ENCODE peak calls at places on chromosomes 3 and 15, in seven cellular contexts. One of them, this sample, is unnamed.

GRCh38 chr3:187746479-187747335 is 1.4 kb upstream of the BCL6 start:
- DNase-seq in neural crest cell: no peak
- DNase-seq in heart left ventricle: no peak
- DNase-seq in GM20000: no peak
- DNase-seq in BJ: no peak
- DNase-seq in cardiac muscle cell: peak; percentile 65
- DNase-seq in colonic mucosa: no peak
- DNase-seq in this sample: no peak

GRCh38 chr3:39101022-39101689 is 6.3 kb downstream of the GORASP1 start:
- DNase-seq in neural crest cell: no peak
- DNase-seq in heart left ventricle: no peak
- DNase-seq in GM20000: peak; percentile 82
- DNase-seq in BJ: no peak
- DNase-seq in cardiac muscle cell: peak; percentile 50
- DNase-seq in colonic mucosa: peak; percentile 39
- DNase-seq in this sample: no peak

GRCh38 chr3:148162132-148162531 is 535.6 kb upstream of the AGTR1 start:
- DNase-seq in neural crest cell: no peak
- DNase-seq in heart left ventricle: no peak
- DNase-seq in GM20000: no peak
- DNase-seq in BJ: no peak
- DNase-seq in cardiac muscle cell: peak; percentile 15
- DNase-seq in colonic mucosa: no peak
- DNase-seq in this sample: no peak

GRCh38 chr3:41033956-41034519 is 165.3 kb upstream of the CTNNB1 start:
- DNase-seq in neural crest cell: no peak
- DNase-seq in heart left ventricle: no peak
- DNase-seq in GM20000: no peak
- DNase-seq in BJ: no peak
- DNase-seq in cardiac muscle cell: no peak
- DNase-seq in colonic mucosa: no peak
- DNase-seq in this sample: no peak

GRCh38 chr3:120497318-120497717 is 46.5 kb upstream of the FSTL1 start:
- DNase-seq in neural crest cell: no peak
- DNase-seq in heart left ventricle: peak; percentile 25
- DNase-seq in GM20000: no peak
- DNase-seq in BJ: peak; percentile 92
- DNase-seq in cardiac muscle cell: peak; percentile 88
- DNase-seq in colonic mucosa: no peak
- DNase-seq in this sample: no peak

GRCh38 chr3:11021611-11022011 is 29.1 kb downstream of the SLC6A1 start:
- DNase-seq in neural crest cell: no peak
- DNase-seq in heart left ventricle: no peak
- DNase-seq in GM20000: no peak
- DNase-seq in BJ: no peak
- DNase-seq in cardiac muscle cell: no peak
- DNase-seq in colonic mucosa: no peak
- DNase-seq in this sample: no peak

GRCh38 chr3:173750095-173750494 is 352.6 kb downstream of the NLGN1 start:
- DNase-seq in neural crest cell: no peak
- DNase-seq in heart left ventricle: no peak
- DNase-seq in GM20000: no peak
- DNase-seq in BJ: no peak
- DNase-seq in cardiac muscle cell: peak; percentile 57
- DNase-seq in colonic mucosa: no peak
- DNase-seq in this sample: no peak

GRCh38 chr3:32360514-32360869 is 31.2 kb upstream of the CMTM7 start:
- DNase-seq in neural crest cell: no peak
- DNase-seq in heart left ventricle: no peak
- DNase-seq in GM20000: no peak
- DNase-seq in BJ: no peak
- DNase-seq in cardiac muscle cell: no peak
- DNase-seq in colonic mucosa: no peak
- DNase-seq in this sample: no peak

GRCh38 chr15:29821416-29822099 is 710 bp downstream of the TJP1 start:
- DNase-seq in neural crest cell: peak; percentile 53
- DNase-seq in heart left ventricle: peak; percentile 83
- DNase-seq in GM20000: peak; percentile 62
- DNase-seq in BJ: no peak
- DNase-seq in cardiac muscle cell: peak; percentile 74
- DNase-seq in colonic mucosa: peak; percentile 80
- DNase-seq in this sample: peak; percentile 85

GRCh38 chr15:69941206-69941605 is 156.5 kb downstream of the TLE3 start:
- DNase-seq in neural crest cell: no peak
- DNase-seq in heart left ventricle: no peak
- DNase-seq in GM20000: no peak
- DNase-seq in BJ: no peak
- DNase-seq in cardiac muscle cell: no peak
- DNase-seq in colonic mucosa: no peak
- DNase-seq in this sample: no peak

GRCh38 chr15:80423215-80423614 is 19.0 kb downstream of the ARNT2 start:
- DNase-seq in neural crest cell: no peak
- DNase-seq in heart left ventricle: no peak
- DNase-seq in GM20000: no peak
- DNase-seq in BJ: no peak
- DNase-seq in cardiac muscle cell: peak; percentile 12
- DNase-seq in colonic mucosa: no peak
- DNase-seq in this sample: no peak

GRCh38 chr3:17149076-17149475 is 264.3 kb downstream of the PLCL2 start:
- DNase-seq in neural crest cell: no peak
- DNase-seq in heart left ventricle: no peak
- DNase-seq in GM20000: no peak
- DNase-seq in BJ: no peak
- DNase-seq in cardiac muscle cell: no peak
- DNase-seq in colonic mucosa: no peak
- DNase-seq in this sample: no peak

GRCh38 chr15:60584355-60585023 is 105.5 kb upstream of the ICE2 start:
- DNase-seq in neural crest cell: no peak
- DNase-seq in heart left ventricle: no peak
- DNase-seq in GM20000: no peak
- DNase-seq in BJ: no peak
- DNase-seq in cardiac muscle cell: no peak
- DNase-seq in colonic mucosa: no peak
- DNase-seq in this sample: no peak

GRCh38 chr3:11154953-11155325 is 646 bp downstream of the HRH1 start:
- DNase-seq in neural crest cell: no peak
- DNase-seq in heart left ventricle: no peak
- DNase-seq in GM20000: no peak
- DNase-seq in BJ: no peak
- DNase-seq in cardiac muscle cell: peak; percentile 27
- DNase-seq in colonic mucosa: no peak
- DNase-seq in this sample: no peak

GRCh38 chr3:70716832-70717231 is 404.4 kb upstream of the MDFIC2 start:
- DNase-seq in neural crest cell: no peak
- DNase-seq in heart left ventricle: peak; percentile 15
- DNase-seq in GM20000: no peak
- DNase-seq in BJ: no peak
- DNase-seq in cardiac muscle cell: peak; percentile 71
- DNase-seq in colonic mucosa: no peak
- DNase-seq in this sample: no peak
- TF ChIP-seq CTCF in neural crest cell: peak; percentile 45
- TF ChIP-seq CTCF in heart left ventricle: peak; percentile 68
- TF ChIP-seq CTCF in GM20000: no peak
- TF ChIP-seq CTCF in BJ: peak; percentile 47
- TF ChIP-seq CTCF in cardiac muscle cell: peak; percentile 56
- TF ChIP-seq CTCF in colonic mucosa: no peak
- TF ChIP-seq CTCF in this sample: no peak

GRCh38 chr3:178385280-178385952 is 150.8 kb upstream of the KCNMB2 start:
- DNase-seq in neural crest cell: peak; percentile 59
- DNase-seq in heart left ventricle: no peak
- DNase-seq in GM20000: peak; percentile 25
- DNase-seq in BJ: no peak
- DNase-seq in cardiac muscle cell: peak; percentile 73
- DNase-seq in colonic mucosa: peak; percentile 34
- DNase-seq in this sample: no peak

GRCh38 chr3:178386401-178386800 is 149.8 kb upstream of the KCNMB2 start:
- DNase-seq in neural crest cell: no peak
- DNase-seq in heart left ventricle: no peak
- DNase-seq in GM20000: no peak
- DNase-seq in BJ: no peak
- DNase-seq in cardiac muscle cell: no peak
- DNase-seq in colonic mucosa: no peak
- DNase-seq in this sample: no peak

GRCh38 chr3:178381971-178382370 is 154.3 kb upstream of the KCNMB2 start:
- DNase-seq in neural crest cell: no peak
- DNase-seq in heart left ventricle: no peak
- DNase-seq in GM20000: no peak
- DNase-seq in BJ: no peak
- DNase-seq in cardiac muscle cell: peak; percentile 51
- DNase-seq in colonic mucosa: no peak
- DNase-seq in this sample: no peak

GRCh38 chr3:178382388-178383061 is 153.7 kb upstream of the KCNMB2 start:
- DNase-seq in neural crest cell: no peak
- DNase-seq in heart left ventricle: no peak
- DNase-seq in GM20000: no peak
- DNase-seq in BJ: peak; percentile 94
- DNase-seq in cardiac muscle cell: peak; percentile 85
- DNase-seq in colonic mucosa: no peak
- DNase-seq in this sample: no peak

GRCh38 chr3:178384302-178384939 is 151.8 kb upstream of the KCNMB2 start:
- DNase-seq in neural crest cell: no peak
- DNase-seq in heart left ventricle: no peak
- DNase-seq in GM20000: no peak
- DNase-seq in BJ: no peak
- DNase-seq in cardiac muscle cell: peak; percentile 56
- DNase-seq in colonic mucosa: no peak
- DNase-seq in this sample: no peak
- TF ChIP-seq CTCF in neural crest cell: no peak
- TF ChIP-seq CTCF in heart left ventricle: peak; percentile 48
- TF ChIP-seq CTCF in GM20000: no peak
- TF ChIP-seq CTCF in BJ: no peak
- TF ChIP-seq CTCF in cardiac muscle cell: no peak
- TF ChIP-seq CTCF in colonic mucosa: no peak
- TF ChIP-seq CTCF in this sample: no peak

GRCh38 chr3:74067296-74067695 is 442.6 kb upstream of the PDZRN3 start:
- DNase-seq in neural crest cell: no peak
- DNase-seq in heart left ventricle: no peak
- DNase-seq in GM20000: no peak
- DNase-seq in BJ: no peak
- DNase-seq in cardiac muscle cell: no peak
- DNase-seq in colonic mucosa: no peak
- DNase-seq in this sample: no peak
- TF ChIP-seq CTCF in neural crest cell: peak; percentile 41
- TF ChIP-seq CTCF in heart left ventricle: no peak
- TF ChIP-seq CTCF in GM20000: no peak
- TF ChIP-seq CTCF in BJ: peak; percentile 37
- TF ChIP-seq CTCF in cardiac muscle cell: no peak
- TF ChIP-seq CTCF in colonic mucosa: no peak
- TF ChIP-seq CTCF in this sample: no peak

GRCh38 chr3:43156812-43157455 is 51.1 kb upstream of the POMGNT2 start:
- DNase-seq in neural crest cell: no peak
- DNase-seq in heart left ventricle: no peak
- DNase-seq in GM20000: no peak
- DNase-seq in BJ: no peak
- DNase-seq in cardiac muscle cell: no peak
- DNase-seq in colonic mucosa: no peak
- DNase-seq in this sample: no peak

GRCh38 chr3:43153189-43154083 is 47.6 kb upstream of the POMGNT2 start:
- DNase-seq in neural crest cell: no peak
- DNase-seq in heart left ventricle: peak; percentile 18
- DNase-seq in GM20000: no peak
- DNase-seq in BJ: no peak
- DNase-seq in cardiac muscle cell: peak; percentile 74
- DNase-seq in colonic mucosa: peak; percentile 63
- DNase-seq in this sample: peak; percentile 51

GRCh38 chr3:43152649-43153048 is 46.8 kb upstream of the POMGNT2 start:
- DNase-seq in neural crest cell: no peak
- DNase-seq in heart left ventricle: no peak
- DNase-seq in GM20000: no peak
- DNase-seq in BJ: no peak
- DNase-seq in cardiac muscle cell: peak; percentile 60
- DNase-seq in colonic mucosa: no peak
- DNase-seq in this sample: no peak

GRCh38 chr3:43155016-43155415 is 49.1 kb upstream of the POMGNT2 start:
- DNase-seq in neural crest cell: no peak
- DNase-seq in heart left ventricle: no peak
- DNase-seq in GM20000: no peak
- DNase-seq in BJ: no peak
- DNase-seq in cardiac muscle cell: no peak
- DNase-seq in colonic mucosa: no peak
- DNase-seq in this sample: no peak

DNA sequence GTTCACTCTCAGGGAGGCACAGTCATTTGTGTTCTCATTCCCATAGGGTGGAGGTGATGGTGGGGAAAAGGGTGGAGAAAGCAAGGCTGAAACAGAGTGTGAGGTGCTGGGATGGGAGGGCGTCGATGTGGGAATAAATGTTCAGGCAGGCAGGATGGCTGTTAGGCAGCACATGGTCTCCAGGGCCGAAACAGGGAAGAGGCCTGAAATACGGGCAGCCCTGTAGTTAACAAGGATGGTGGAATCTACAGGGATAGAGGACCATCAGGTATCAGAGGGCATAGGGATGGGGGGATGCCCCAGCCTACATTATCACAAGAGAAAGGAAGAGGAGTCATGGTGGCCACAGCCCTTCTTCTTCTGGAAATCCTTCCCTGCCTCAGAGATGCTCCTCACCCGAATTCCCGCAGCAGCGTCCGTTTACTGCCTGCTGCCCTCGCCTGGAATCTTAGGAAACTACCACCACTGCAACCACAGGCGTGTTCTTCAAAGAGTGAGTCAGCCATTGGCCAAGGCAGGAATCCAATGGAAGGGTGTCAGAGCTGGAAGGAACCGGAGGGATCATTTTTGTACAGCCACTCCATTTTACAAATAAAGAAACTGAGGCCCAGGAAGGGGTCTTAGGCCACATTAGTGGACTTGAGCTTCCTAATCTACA is 49.7 kb upstream of the POMGNT2 start:
- DNase-seq in neural crest cell: peak; percentile 30
- DNase-seq in heart left ventricle: peak; percentile 43
- DNase-seq in GM20000: no peak
- DNase-seq in BJ: peak; percentile 28
- DNase-seq in cardiac muscle cell: peak; percentile 86
- DNase-seq in colonic mucosa: peak; percentile 60
- DNase-seq in this sample: peak; percentile 60
- TF ChIP-seq CTCF in neural crest cell: peak; percentile 65
- TF ChIP-seq CTCF in heart left ventricle: peak; percentile 67
- TF ChIP-seq CTCF in GM20000: no peak
- TF ChIP-seq CTCF in BJ: peak; percentile 76
- TF ChIP-seq CTCF in cardiac muscle cell: peak; percentile 77
- TF ChIP-seq CTCF in colonic mucosa: peak; percentile 49
- TF ChIP-seq CTCF in this sample: no peak

GRCh38 chr3:15601399-15602145 is at the start of the genes BTD and HACL1:
- DNase-seq in neural crest cell: peak; percentile 97
- DNase-seq in heart left ventricle: peak; percentile 96
- DNase-seq in GM20000: peak; percentile 92
- DNase-seq in BJ: peak; percentile 98
- DNase-seq in cardiac muscle cell: peak; percentile 100
- DNase-seq in colonic mucosa: peak; percentile 97
- DNase-seq in this sample: peak; percentile 100
- TF ChIP-seq CTCF in neural crest cell: peak; percentile 43
- TF ChIP-seq CTCF in heart left ventricle: peak; percentile 44
- TF ChIP-seq CTCF in GM20000: no peak
- TF ChIP-seq CTCF in BJ: peak; percentile 39
- TF ChIP-seq CTCF in cardiac muscle cell: peak; percentile 19
- TF ChIP-seq CTCF in colonic mucosa: peak; percentile 29
- TF ChIP-seq CTCF in this sample: no peak

GRCh38 chr15:77311618-77312398 is 108.1 kb downstream of the PEAK1 start:
- DNase-seq in neural crest cell: no peak
- DNase-seq in heart left ventricle: no peak
- DNase-seq in GM20000: no peak
- DNase-seq in BJ: peak; percentile 24
- DNase-seq in cardiac muscle cell: no peak
- DNase-seq in colonic mucosa: no peak
- DNase-seq in this sample: no peak
- TF ChIP-seq CTCF in neural crest cell: no peak
- TF ChIP-seq CTCF in heart left ventricle: no peak
- TF ChIP-seq CTCF in GM20000: no peak
- TF ChIP-seq CTCF in BJ: no peak
- TF ChIP-seq CTCF in cardiac muscle cell: no peak
- TF ChIP-seq CTCF in colonic mucosa: no peak
- TF ChIP-seq CTCF in this sample: no peak